ENCODE peak calls at places on chromosome 2, in seven cellular contexts. W, N, K, Z, Q, X and M are unnamed samples.
A peak's percentile ranks its signal among the peaks of the same experiment; 100 is the strongest.

GRCh38 chr2:73700661-73701447 is 36.3 kb downstream of the TPRKB start:
- DNase-seq in W (no peak), Z (no peak), Q (no peak), N (no peak), X (no peak), K (no peak), M (peak; percentile 46)

GRCh38 chr2:120738786-120739771 is 3.4 kb downstream of the GLI2 start:
- DNase-seq in Z (no peak), W (no peak), X (no peak), Q (no peak), K (peak; percentile 70), N (no peak), M (peak; percentile 18)

GRCh38 chr2:166658901-166659300 is 164.9 kb upstream of the SCN7A start:
- DNase-seq in N (no peak), Q (no peak), X (no peak), W (no peak), Z (no peak), K (no peak), M (no peak)

GRCh38 chr2:10266133-10266620 is 36.5 kb upstream of the HPCAL1 start:
- DNase-seq in W (no peak), K (no peak), N (no peak), X (no peak), Q (no peak), Z (no peak), M (no peak)

GRCh38 chr2:48578313-48578712 is 39.3 kb upstream of the GTF2A1L start:
- DNase-seq in K (no peak), W (no peak), X (no peak), N (no peak), Q (no peak), Z (no peak), M (no peak)

GRCh38 chr2:109028738-109029443 is 39.9 kb upstream of the EDAR start:
- DNase-seq in W (no peak), Q (no peak), K (no peak), Z (no peak), X (no peak), N (no peak), M (no peak)

GRCh38 chr2:28311660-28312249 is 80.9 kb upstream of the FOSL2 start:
- DNase-seq in Z (no peak), W (no peak), X (no peak), N (no peak), Q (no peak), K (no peak), M (no peak)

GRCh38 chr2:71670430-71670795 is 217.1 kb downstream of the DYSF start:
- DNase-seq in N (no peak), Q (no peak), X (peak; percentile 38), K (no peak), Z (no peak), W (no peak), M (no peak)

GRCh38 chr2:158923180-158923594 is 45.3 kb upstream of the TANC1 start:
- DNase-seq in N (no peak), Z (no peak), X (no peak), W (peak; percentile 27), K (peak; percentile 23), Q (no peak), M (peak; percentile 34)

GRCh38 chr2:29053223-29053622 is 21.1 kb downstream of the PCARE start:
- DNase-seq in X (no peak), N (no peak), Z (no peak), W (peak; percentile 67), K (peak; percentile 24), Q (peak; percentile 6), M (no peak)

GRCh38 chr2:55550368-55551102 is 31.0 kb downstream of the CFAP36 start:
- DNase-seq in Q (no peak), X (no peak), Z (no peak), N (no peak), K (no peak), W (no peak), M (no peak)

GRCh38 chr2:209973328-209973727 is 29.1 kb upstream of the RPE start:
- DNase-seq in Z (no peak), W (no peak), Q (no peak), N (no peak), K (no peak), X (no peak), M (no peak)

GRCh38 chr2:239944706-239945551 is 80.2 kb downstream of the NDUFA10 start:
- DNase-seq in X (peak; percentile 75), Z (no peak), N (peak; percentile 81), Q (no peak), W (no peak), K (no peak), M (no peak)

GRCh38 chr2:191539068-191539467 is 138.9 kb upstream of the NABP1 start:
- DNase-seq in K (peak; percentile 71), Z (no peak), X (no peak), N (no peak), W (peak; percentile 2), Q (peak; percentile 18), M (peak; percentile 52)

GRCh38 chr2:179859523-179859922 is 1.9 kb downstream of the ZNF385B start:
- DNase-seq in Q (no peak), N (no peak), X (no peak), W (no peak), K (no peak), Z (no peak), M (no peak)

GRCh38 chr2:161913865-161914264 is 160.2 kb downstream of the DPP4 start:
- DNase-seq in Z (no peak), X (no peak), Q (peak; percentile 21), W (no peak), K (no peak), N (no peak), M (peak; percentile 55)

GRCh38 chr2:46873632-46874068 is 42.0 kb downstream of the MCFD2 start:
- DNase-seq in Z (no peak), K (no peak), N (no peak), Q (peak; percentile 76), W (peak; percentile 74), X (peak; percentile 83), M (no peak)

GRCh38 chr2:120674246-120675170 is 61.2 kb upstream of the GLI2 start:
- DNase-seq in K (no peak), Z (no peak), Q (no peak), N (no peak), W (no peak), X (no peak), M (no peak)

GRCh38 chr2:10520926-10521325 is 72.8 kb upstream of the ODC1 start:
- DNase-seq in W (no peak), K (no peak), Q (no peak), Z (no peak), N (no peak), X (no peak), M (no peak)

GRCh38 chr2:68043719-68044498 is 18.9 kb downstream of the C1D start:
- DNase-seq in X (no peak), Q (no peak), K (no peak), W (no peak), Z (no peak), N (no peak), M (no peak)

DNA sequence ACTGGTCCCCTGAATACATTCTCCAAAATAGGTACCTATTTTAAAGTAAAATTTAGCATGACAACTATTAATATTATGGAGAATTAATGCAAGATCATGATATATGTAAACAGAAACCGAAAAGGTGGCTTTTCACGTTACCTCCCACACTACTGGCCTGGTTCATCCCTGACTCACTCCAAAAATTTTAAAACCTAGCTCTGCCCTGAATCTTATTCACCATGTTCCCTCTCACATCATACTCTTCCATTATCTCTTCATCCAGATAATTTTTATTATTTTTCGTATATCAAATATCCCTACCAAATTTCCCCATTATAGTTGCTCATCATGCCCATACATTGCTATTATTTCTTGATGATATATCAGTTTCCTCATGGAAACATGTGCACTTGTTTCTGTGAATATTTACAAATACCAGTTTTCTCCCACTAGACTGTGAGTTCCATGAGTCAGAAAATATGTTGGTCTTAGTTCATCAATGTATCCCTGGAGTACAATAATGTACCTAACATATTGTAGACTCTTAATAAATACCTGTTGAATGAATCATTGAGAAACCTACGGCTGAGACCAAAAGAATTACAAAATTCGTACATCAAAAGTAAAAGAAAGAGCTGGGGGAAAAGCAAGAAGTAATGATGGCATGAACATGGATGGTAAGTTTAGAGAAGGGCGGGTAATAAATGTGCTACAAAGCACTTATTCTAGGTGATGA is 360.1 kb upstream of the CHAC2 start:
- DNase-seq in Z (no peak), Q (peak; percentile 15), W (no peak), K (no peak), N (no peak), X (no peak), M (no peak)
- H3K27ac ChIP-seq in Z (no peak overlapping the region), Q (no peak overlapping the region), W (peak overlapping the region; percentile 48), K (no peak overlapping the region), N (no peak overlapping the region), X (no peak overlapping the region), M (no peak overlapping the region)

GRCh38 chr2:189474526-189474925 is 33.3 kb downstream of the WDR75 start:
- DNase-seq in Z (no peak), N (no peak), Q (no peak), W (no peak), X (no peak), K (no peak), M (no peak)

GRCh38 chr2:189481071-189481470 is 39.8 kb downstream of the WDR75 start:
- DNase-seq in W (no peak), N (no peak), X (no peak), Q (no peak), Z (no peak), K (no peak), M (no peak)

GRCh38 chr2:189477756-189478155 is 36.5 kb downstream of the WDR75 start:
- DNase-seq in N (no peak), K (no peak), Q (no peak), X (no peak), W (no peak), Z (no peak), M (no peak)
- H3K4me1 ChIP-seq in N (no peaks in the 10 kb centered on the region), K (no peaks in the 10 kb centered on the region), Q (no peaks in the 10 kb centered on the region), X (no peaks in the 10 kb centered on the region), W (peaks cover 12% of the 10 kb centered on the region), Z (no peaks in the 10 kb centered on the region), M (no peaks in the 10 kb centered on the region)

DNA sequence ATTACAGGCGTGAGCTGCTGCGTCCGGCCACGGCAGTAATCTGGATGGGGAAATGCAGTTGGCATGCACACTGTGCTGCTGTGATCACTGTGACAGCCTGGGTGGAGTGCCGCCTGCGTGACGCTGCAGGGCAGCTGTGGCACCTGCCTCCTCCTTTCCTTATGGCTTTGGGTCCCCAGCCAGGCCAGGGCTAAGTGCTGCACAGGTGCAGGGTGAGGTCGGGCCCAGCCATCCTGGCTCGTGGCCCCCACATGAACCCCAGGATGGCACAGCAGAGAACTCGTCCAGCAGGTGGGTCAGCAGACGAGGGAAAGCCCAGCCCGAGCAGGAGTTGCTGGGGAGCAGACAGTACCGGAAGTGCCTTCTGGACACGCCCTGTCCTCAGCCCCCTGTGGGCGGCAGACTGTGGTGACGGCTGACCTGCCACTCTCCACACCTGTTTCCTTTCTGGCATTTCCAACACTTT is 17.1 kb downstream of the HS1BP3 start:
- DNase-seq in X (peak; percentile 83), Z (peak; percentile 66), N (peak; percentile 70), K (peak; percentile 28), W (peak; percentile 92), Q (no peak), M (no peak)
- H3K27ac ChIP-seq in X (peak overlapping the region; percentile 72), Z (peak overlapping the region; percentile 80), N (peak overlapping the region; percentile 55), K (no peak overlapping the region), W (peak overlapping the region; percentile 68), Q (no peak overlapping the region), M (no peak overlapping the region)

GRCh38 chr2:206639636-206640035 is 2.7 kb upstream of the FAM237A start:
- DNase-seq in Q (no peak), W (peak; percentile 19), Z (no peak), N (no peak), K (no peak), X (no peak), M (no peak)

DNA sequence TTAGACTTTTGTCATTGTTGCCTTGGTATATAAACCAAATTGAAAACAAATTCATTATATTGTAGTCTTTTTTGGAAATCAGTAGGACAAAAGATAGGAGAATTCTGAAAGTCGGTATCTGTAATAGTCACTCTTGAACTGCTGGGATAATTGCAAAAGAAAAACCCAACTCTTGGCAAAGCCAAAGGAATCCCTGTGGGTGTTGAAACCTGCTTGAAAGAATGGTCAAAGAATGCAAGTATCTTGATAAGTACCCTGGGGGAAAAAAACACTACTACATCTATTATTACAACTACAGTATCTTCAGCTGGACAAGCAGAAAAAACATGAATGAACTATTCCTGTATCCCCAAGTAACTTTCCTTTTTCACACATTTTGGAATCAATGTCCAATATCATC is 7.3 kb upstream of the FAM237A start:
- DNase-seq in Q (no peak), K (no peak), Z (no peak), N (no peak), W (no peak), X (no peak), M (no peak)
- H3K4me1 ChIP-seq in Q (no peaks in the 10 kb centered on the region), K (peaks cover 4% of the 10 kb centered on the region), Z (no peaks in the 10 kb centered on the region), N (no peaks in the 10 kb centered on the region), W (peaks cover 24% of the 10 kb centered on the region), X (no peaks in the 10 kb centered on the region), M (no peaks in the 10 kb centered on the region)